ENCODE peak calls at places on chromosome 16, in ten cellular contexts. One of them, this sample, is unnamed.

GRCh38 chr16:77551352-77551751 is 116.5 kb upstream of the ADAMTS18 start:
- DNase-seq in head of caudate nucleus: no peak
- DNase-seq in activated effector memory CD4-positive, alpha-beta T cell treated with anti-CD3 and anti-CD28 coated beads, Interleukin-2, amount 50 U/mL, for 16 hours: no peak
- DNase-seq in Peyer's patch: no peak
- DNase-seq in posterior cingulate gyrus: no peak
- DNase-seq in iris pigment epithelial cell: no peak
- DNase-seq in pons: no peak
- DNase-seq in activated CD8-positive, alpha-beta memory T cell treated with anti-CD3 and anti-CD28 coated beads, Interleukin-2, amount 50 U/mL, for 48 hours: no peak
- DNase-seq in stimulated activated CD4-positive, alpha-beta T cell treated with anti-CD3 and anti-CD28 coated beads, TNF-alpha, amount 100 ng/mL, for 24 hours: no peak
- DNase-seq in D721Med: no peak
- DNase-seq in this sample: no peak

GRCh38 chr16:5615868-5616642 is 518.5 kb upstream of the EEF2KMT start:
- DNase-seq in head of caudate nucleus: peak; percentile 82
- DNase-seq in activated effector memory CD4-positive, alpha-beta T cell treated with anti-CD3 and anti-CD28 coated beads, Interleukin-2, amount 50 U/mL, for 16 hours: peak; percentile 73
- DNase-seq in Peyer's patch: peak; percentile 64
- DNase-seq in posterior cingulate gyrus: peak; percentile 62
- DNase-seq in iris pigment epithelial cell: no peak
- DNase-seq in pons: peak; percentile 65
- DNase-seq in activated CD8-positive, alpha-beta memory T cell treated with anti-CD3 and anti-CD28 coated beads, Interleukin-2, amount 50 U/mL, for 48 hours: peak; percentile 78
- DNase-seq in stimulated activated CD4-positive, alpha-beta T cell treated with anti-CD3 and anti-CD28 coated beads, TNF-alpha, amount 100 ng/mL, for 24 hours: peak; percentile 37
- DNase-seq in D721Med: peak; percentile 25
- DNase-seq in this sample: no peak

GRCh38 chr16:31460582-31461002 is 1.3 kb downstream of the ARMC5 start:
- DNase-seq in head of caudate nucleus: no peak
- DNase-seq in activated effector memory CD4-positive, alpha-beta T cell treated with anti-CD3 and anti-CD28 coated beads, Interleukin-2, amount 50 U/mL, for 16 hours: peak; percentile 62
- DNase-seq in Peyer's patch: peak; percentile 49
- DNase-seq in posterior cingulate gyrus: no peak
- DNase-seq in iris pigment epithelial cell: peak; percentile 69
- DNase-seq in pons: peak; percentile 63
- DNase-seq in activated CD8-positive, alpha-beta memory T cell treated with anti-CD3 and anti-CD28 coated beads, Interleukin-2, amount 50 U/mL, for 48 hours: no peak
- DNase-seq in stimulated activated CD4-positive, alpha-beta T cell treated with anti-CD3 and anti-CD28 coated beads, TNF-alpha, amount 100 ng/mL, for 24 hours: no peak
- DNase-seq in D721Med: no peak
- DNase-seq in this sample: no peak

GRCh38 chr16:58025351-58026138 is at the start of gene MMP15:
- DNase-seq in head of caudate nucleus: peak; percentile 80
- DNase-seq in activated effector memory CD4-positive, alpha-beta T cell treated with anti-CD3 and anti-CD28 coated beads, Interleukin-2, amount 50 U/mL, for 16 hours: peak; percentile 88
- DNase-seq in Peyer's patch: peak; percentile 93
- DNase-seq in posterior cingulate gyrus: peak; percentile 28
- DNase-seq in iris pigment epithelial cell: peak; percentile 77
- DNase-seq in pons: no peak
- DNase-seq in activated CD8-positive, alpha-beta memory T cell treated with anti-CD3 and anti-CD28 coated beads, Interleukin-2, amount 50 U/mL, for 48 hours: peak; percentile 83
- DNase-seq in stimulated activated CD4-positive, alpha-beta T cell treated with anti-CD3 and anti-CD28 coated beads, TNF-alpha, amount 100 ng/mL, for 24 hours: peak; percentile 68
- DNase-seq in D721Med: peak; percentile 62
- DNase-seq in this sample: no peak

GRCh38 chr16:50251375-50252081 is 14.8 kb upstream of the ADCY7 start:
- DNase-seq in head of caudate nucleus: no peak
- DNase-seq in activated effector memory CD4-positive, alpha-beta T cell treated with anti-CD3 and anti-CD28 coated beads, Interleukin-2, amount 50 U/mL, for 16 hours: no peak
- DNase-seq in Peyer's patch: peak; percentile 42
- DNase-seq in posterior cingulate gyrus: no peak
- DNase-seq in iris pigment epithelial cell: peak; percentile 95
- DNase-seq in pons: no peak
- DNase-seq in activated CD8-positive, alpha-beta memory T cell treated with anti-CD3 and anti-CD28 coated beads, Interleukin-2, amount 50 U/mL, for 48 hours: no peak
- DNase-seq in stimulated activated CD4-positive, alpha-beta T cell treated with anti-CD3 and anti-CD28 coated beads, TNF-alpha, amount 100 ng/mL, for 24 hours: no peak
- DNase-seq in D721Med: no peak
- DNase-seq in this sample: no peak

GRCh38 chr16:27326738-27327585 is 13.2 kb downstream of the IL4R start:
- DNase-seq in head of caudate nucleus: peak; percentile 36
- DNase-seq in activated effector memory CD4-positive, alpha-beta T cell treated with anti-CD3 and anti-CD28 coated beads, Interleukin-2, amount 50 U/mL, for 16 hours: peak; percentile 69
- DNase-seq in Peyer's patch: peak; percentile 87
- DNase-seq in posterior cingulate gyrus: no peak
- DNase-seq in iris pigment epithelial cell: peak; percentile 97
- DNase-seq in pons: peak; percentile 58
- DNase-seq in activated CD8-positive, alpha-beta memory T cell treated with anti-CD3 and anti-CD28 coated beads, Interleukin-2, amount 50 U/mL, for 48 hours: peak; percentile 73
- DNase-seq in stimulated activated CD4-positive, alpha-beta T cell treated with anti-CD3 and anti-CD28 coated beads, TNF-alpha, amount 100 ng/mL, for 24 hours: peak; percentile 54
- DNase-seq in D721Med: no peak
- DNase-seq in this sample: no peak

GRCh38 chr16:51321251-51321650 is 170.2 kb upstream of the SALL1 start:
- DNase-seq in head of caudate nucleus: no peak
- DNase-seq in activated effector memory CD4-positive, alpha-beta T cell treated with anti-CD3 and anti-CD28 coated beads, Interleukin-2, amount 50 U/mL, for 16 hours: no peak
- DNase-seq in Peyer's patch: no peak
- DNase-seq in posterior cingulate gyrus: no peak
- DNase-seq in iris pigment epithelial cell: no peak
- DNase-seq in pons: no peak
- DNase-seq in activated CD8-positive, alpha-beta memory T cell treated with anti-CD3 and anti-CD28 coated beads, Interleukin-2, amount 50 U/mL, for 48 hours: no peak
- DNase-seq in stimulated activated CD4-positive, alpha-beta T cell treated with anti-CD3 and anti-CD28 coated beads, TNF-alpha, amount 100 ng/mL, for 24 hours: no peak
- DNase-seq in D721Med: no peak
- DNase-seq in this sample: no peak

GRCh38 chr16:29975811-29976511 is 2.3 kb downstream of the TAOK2 start:
- DNase-seq in head of caudate nucleus: peak; percentile 41
- DNase-seq in activated effector memory CD4-positive, alpha-beta T cell treated with anti-CD3 and anti-CD28 coated beads, Interleukin-2, amount 50 U/mL, for 16 hours: no peak
- DNase-seq in Peyer's patch: no peak
- DNase-seq in posterior cingulate gyrus: no peak
- DNase-seq in iris pigment epithelial cell: no peak
- DNase-seq in pons: no peak
- DNase-seq in activated CD8-positive, alpha-beta memory T cell treated with anti-CD3 and anti-CD28 coated beads, Interleukin-2, amount 50 U/mL, for 48 hours: no peak
- DNase-seq in stimulated activated CD4-positive, alpha-beta T cell treated with anti-CD3 and anti-CD28 coated beads, TNF-alpha, amount 100 ng/mL, for 24 hours: no peak
- DNase-seq in D721Med: peak; percentile 36
- DNase-seq in this sample: no peak

GRCh38 chr16:89359296-89360147 is 130.8 kb downstream of the ANKRD11 start:
- DNase-seq in head of caudate nucleus: peak; percentile 36
- DNase-seq in activated effector memory CD4-positive, alpha-beta T cell treated with anti-CD3 and anti-CD28 coated beads, Interleukin-2, amount 50 U/mL, for 16 hours: no peak
- DNase-seq in Peyer's patch: no peak
- DNase-seq in posterior cingulate gyrus: peak; percentile 13
- DNase-seq in iris pigment epithelial cell: peak; percentile 53
- DNase-seq in pons: no peak
- DNase-seq in activated CD8-positive, alpha-beta memory T cell treated with anti-CD3 and anti-CD28 coated beads, Interleukin-2, amount 50 U/mL, for 48 hours: no peak
- DNase-seq in stimulated activated CD4-positive, alpha-beta T cell treated with anti-CD3 and anti-CD28 coated beads, TNF-alpha, amount 100 ng/mL, for 24 hours: no peak
- DNase-seq in D721Med: no peak
- DNase-seq in this sample: no peak

GRCh38 chr16:84786605-84787302 is 33.0 kb upstream of the CRISPLD2 start:
- DNase-seq in head of caudate nucleus: no peak
- DNase-seq in activated effector memory CD4-positive, alpha-beta T cell treated with anti-CD3 and anti-CD28 coated beads, Interleukin-2, amount 50 U/mL, for 16 hours: no peak
- DNase-seq in Peyer's patch: peak; percentile 60
- DNase-seq in posterior cingulate gyrus: no peak
- DNase-seq in iris pigment epithelial cell: no peak
- DNase-seq in pons: no peak
- DNase-seq in activated CD8-positive, alpha-beta memory T cell treated with anti-CD3 and anti-CD28 coated beads, Interleukin-2, amount 50 U/mL, for 48 hours: no peak
- DNase-seq in stimulated activated CD4-positive, alpha-beta T cell treated with anti-CD3 and anti-CD28 coated beads, TNF-alpha, amount 100 ng/mL, for 24 hours: no peak
- DNase-seq in D721Med: no peak
- DNase-seq in this sample: no peak

GRCh38 chr16:23348579-23349469 is 46.7 kb downstream of the SCNN1B start:
- DNase-seq in head of caudate nucleus: no peak
- DNase-seq in activated effector memory CD4-positive, alpha-beta T cell treated with anti-CD3 and anti-CD28 coated beads, Interleukin-2, amount 50 U/mL, for 16 hours: no peak
- DNase-seq in Peyer's patch: no peak
- DNase-seq in posterior cingulate gyrus: no peak
- DNase-seq in iris pigment epithelial cell: no peak
- DNase-seq in pons: no peak
- DNase-seq in activated CD8-positive, alpha-beta memory T cell treated with anti-CD3 and anti-CD28 coated beads, Interleukin-2, amount 50 U/mL, for 48 hours: no peak
- DNase-seq in stimulated activated CD4-positive, alpha-beta T cell treated with anti-CD3 and anti-CD28 coated beads, TNF-alpha, amount 100 ng/mL, for 24 hours: no peak
- DNase-seq in D721Med: no peak
- DNase-seq in this sample: no peak

GRCh38 chr16:48047755-48048154 is 108.0 kb downstream of the ABCC12 start:
- DNase-seq in head of caudate nucleus: no peak
- DNase-seq in activated effector memory CD4-positive, alpha-beta T cell treated with anti-CD3 and anti-CD28 coated beads, Interleukin-2, amount 50 U/mL, for 16 hours: no peak
- DNase-seq in Peyer's patch: no peak
- DNase-seq in posterior cingulate gyrus: no peak
- DNase-seq in iris pigment epithelial cell: no peak
- DNase-seq in pons: no peak
- DNase-seq in activated CD8-positive, alpha-beta memory T cell treated with anti-CD3 and anti-CD28 coated beads, Interleukin-2, amount 50 U/mL, for 48 hours: no peak
- DNase-seq in stimulated activated CD4-positive, alpha-beta T cell treated with anti-CD3 and anti-CD28 coated beads, TNF-alpha, amount 100 ng/mL, for 24 hours: no peak
- DNase-seq in D721Med: no peak
- DNase-seq in this sample: no peak

GRCh38 chr16:89538286-89538685 is 22.2 kb upstream of the RPL13 start:
- DNase-seq in head of caudate nucleus: no peak
- DNase-seq in activated effector memory CD4-positive, alpha-beta T cell treated with anti-CD3 and anti-CD28 coated beads, Interleukin-2, amount 50 U/mL, for 16 hours: no peak
- DNase-seq in Peyer's patch: no peak
- DNase-seq in posterior cingulate gyrus: no peak
- DNase-seq in iris pigment epithelial cell: no peak
- DNase-seq in pons: no peak
- DNase-seq in activated CD8-positive, alpha-beta memory T cell treated with anti-CD3 and anti-CD28 coated beads, Interleukin-2, amount 50 U/mL, for 48 hours: no peak
- DNase-seq in stimulated activated CD4-positive, alpha-beta T cell treated with anti-CD3 and anti-CD28 coated beads, TNF-alpha, amount 100 ng/mL, for 24 hours: no peak
- DNase-seq in D721Med: no peak
- DNase-seq in this sample: no peak

GRCh38 chr16:1414532-1415265 is at the start of gene UNKL:
- DNase-seq in head of caudate nucleus: peak; percentile 82
- DNase-seq in activated effector memory CD4-positive, alpha-beta T cell treated with anti-CD3 and anti-CD28 coated beads, Interleukin-2, amount 50 U/mL, for 16 hours: peak; percentile 94
- DNase-seq in Peyer's patch: peak; percentile 91
- DNase-seq in posterior cingulate gyrus: peak; percentile 59
- DNase-seq in iris pigment epithelial cell: peak; percentile 35
- DNase-seq in pons: peak; percentile 19
- DNase-seq in activated CD8-positive, alpha-beta memory T cell treated with anti-CD3 and anti-CD28 coated beads, Interleukin-2, amount 50 U/mL, for 48 hours: peak; percentile 92
- DNase-seq in stimulated activated CD4-positive, alpha-beta T cell treated with anti-CD3 and anti-CD28 coated beads, TNF-alpha, amount 100 ng/mL, for 24 hours: peak; percentile 74
- DNase-seq in D721Med: peak; percentile 78
- DNase-seq in this sample: peak; percentile 78

GRCh38 chr16:85275533-85276249 is 163.4 kb upstream of the CIBAR2 start:
- DNase-seq in head of caudate nucleus: peak; percentile 94
- DNase-seq in activated effector memory CD4-positive, alpha-beta T cell treated with anti-CD3 and anti-CD28 coated beads, Interleukin-2, amount 50 U/mL, for 16 hours: peak; percentile 84
- DNase-seq in Peyer's patch: peak; percentile 86
- DNase-seq in posterior cingulate gyrus: peak; percentile 90
- DNase-seq in iris pigment epithelial cell: peak; percentile 32
- DNase-seq in pons: peak; percentile 62
- DNase-seq in activated CD8-positive, alpha-beta memory T cell treated with anti-CD3 and anti-CD28 coated beads, Interleukin-2, amount 50 U/mL, for 48 hours: peak; percentile 94
- DNase-seq in stimulated activated CD4-positive, alpha-beta T cell treated with anti-CD3 and anti-CD28 coated beads, TNF-alpha, amount 100 ng/mL, for 24 hours: peak; percentile 67
- DNase-seq in D721Med: peak; percentile 70
- DNase-seq in this sample: peak; percentile 73

GRCh38 chr16:3025032-3026002 is 1.5 kb downstream of the THOC6 start:
- DNase-seq in head of caudate nucleus: no peak
- DNase-seq in activated effector memory CD4-positive, alpha-beta T cell treated with anti-CD3 and anti-CD28 coated beads, Interleukin-2, amount 50 U/mL, for 16 hours: no peak
- DNase-seq in Peyer's patch: no peak
- DNase-seq in posterior cingulate gyrus: no peak
- DNase-seq in iris pigment epithelial cell: no peak
- DNase-seq in pons: no peak
- DNase-seq in activated CD8-positive, alpha-beta memory T cell treated with anti-CD3 and anti-CD28 coated beads, Interleukin-2, amount 50 U/mL, for 48 hours: no peak
- DNase-seq in stimulated activated CD4-positive, alpha-beta T cell treated with anti-CD3 and anti-CD28 coated beads, TNF-alpha, amount 100 ng/mL, for 24 hours: no peak
- DNase-seq in D721Med: no peak
- DNase-seq in this sample: no peak

GRCh38 chr16:1839554-1839953 is 12.5 kb downstream of the FAHD1 start:
- DNase-seq in head of caudate nucleus: no peak
- DNase-seq in activated effector memory CD4-positive, alpha-beta T cell treated with anti-CD3 and anti-CD28 coated beads, Interleukin-2, amount 50 U/mL, for 16 hours: no peak
- DNase-seq in Peyer's patch: no peak
- DNase-seq in posterior cingulate gyrus: no peak
- DNase-seq in iris pigment epithelial cell: peak; percentile 44
- DNase-seq in pons: no peak
- DNase-seq in activated CD8-positive, alpha-beta memory T cell treated with anti-CD3 and anti-CD28 coated beads, Interleukin-2, amount 50 U/mL, for 48 hours: no peak
- DNase-seq in stimulated activated CD4-positive, alpha-beta T cell treated with anti-CD3 and anti-CD28 coated beads, TNF-alpha, amount 100 ng/mL, for 24 hours: no peak
- DNase-seq in D721Med: no peak
- DNase-seq in this sample: no peak

GRCh38 chr16:88864521-88864920 is 1.9 kb downstream of the PABPN1L start:
- DNase-seq in head of caudate nucleus: no peak
- DNase-seq in activated effector memory CD4-positive, alpha-beta T cell treated with anti-CD3 and anti-CD28 coated beads, Interleukin-2, amount 50 U/mL, for 16 hours: no peak
- DNase-seq in Peyer's patch: no peak
- DNase-seq in posterior cingulate gyrus: no peak
- DNase-seq in iris pigment epithelial cell: no peak
- DNase-seq in pons: no peak
- DNase-seq in activated CD8-positive, alpha-beta memory T cell treated with anti-CD3 and anti-CD28 coated beads, Interleukin-2, amount 50 U/mL, for 48 hours: no peak
- DNase-seq in stimulated activated CD4-positive, alpha-beta T cell treated with anti-CD3 and anti-CD28 coated beads, TNF-alpha, amount 100 ng/mL, for 24 hours: no peak
- DNase-seq in D721Med: no peak
- DNase-seq in this sample: no peak

GRCh38 chr16:31351937-31352315 is 3.0 kb upstream of the ITGAX start:
- DNase-seq in head of caudate nucleus: peak; percentile 32
- DNase-seq in activated effector memory CD4-positive, alpha-beta T cell treated with anti-CD3 and anti-CD28 coated beads, Interleukin-2, amount 50 U/mL, for 16 hours: peak; percentile 56
- DNase-seq in Peyer's patch: peak; percentile 47
- DNase-seq in posterior cingulate gyrus: no peak
- DNase-seq in iris pigment epithelial cell: peak; percentile 3
- DNase-seq in pons: peak; percentile 72
- DNase-seq in activated CD8-positive, alpha-beta memory T cell treated with anti-CD3 and anti-CD28 coated beads, Interleukin-2, amount 50 U/mL, for 48 hours: peak; percentile 73
- DNase-seq in stimulated activated CD4-positive, alpha-beta T cell treated with anti-CD3 and anti-CD28 coated beads, TNF-alpha, amount 100 ng/mL, for 24 hours: no peak
- DNase-seq in D721Med: no peak
- DNase-seq in this sample: no peak

GRCh38 chr16:31082368-31083045 is 6.2 kb downstream of the PRSS53 start:
- DNase-seq in head of caudate nucleus: no peak
- DNase-seq in activated effector memory CD4-positive, alpha-beta T cell treated with anti-CD3 and anti-CD28 coated beads, Interleukin-2, amount 50 U/mL, for 16 hours: no peak
- DNase-seq in Peyer's patch: peak; percentile 68
- DNase-seq in posterior cingulate gyrus: no peak
- DNase-seq in iris pigment epithelial cell: no peak
- DNase-seq in pons: no peak
- DNase-seq in activated CD8-positive, alpha-beta memory T cell treated with anti-CD3 and anti-CD28 coated beads, Interleukin-2, amount 50 U/mL, for 48 hours: no peak
- DNase-seq in stimulated activated CD4-positive, alpha-beta T cell treated with anti-CD3 and anti-CD28 coated beads, TNF-alpha, amount 100 ng/mL, for 24 hours: no peak
- DNase-seq in D721Med: no peak
- DNase-seq in this sample: no peak

GRCh38 chr16:89581861-89582563 is 6.5 kb downstream of the CPNE7 start:
- DNase-seq in head of caudate nucleus: no peak
- DNase-seq in activated effector memory CD4-positive, alpha-beta T cell treated with anti-CD3 and anti-CD28 coated beads, Interleukin-2, amount 50 U/mL, for 16 hours: no peak
- DNase-seq in Peyer's patch: no peak
- DNase-seq in posterior cingulate gyrus: no peak
- DNase-seq in iris pigment epithelial cell: peak; percentile 87
- DNase-seq in pons: no peak
- DNase-seq in activated CD8-positive, alpha-beta memory T cell treated with anti-CD3 and anti-CD28 coated beads, Interleukin-2, amount 50 U/mL, for 48 hours: no peak
- DNase-seq in stimulated activated CD4-positive, alpha-beta T cell treated with anti-CD3 and anti-CD28 coated beads, TNF-alpha, amount 100 ng/mL, for 24 hours: no peak
- DNase-seq in D721Med: no peak
- DNase-seq in this sample: no peak

GRCh38 chr16:65510850-65511249 is 389.0 kb upstream of the CDH11 start:
- DNase-seq in head of caudate nucleus: no peak
- DNase-seq in activated effector memory CD4-positive, alpha-beta T cell treated with anti-CD3 and anti-CD28 coated beads, Interleukin-2, amount 50 U/mL, for 16 hours: no peak
- DNase-seq in Peyer's patch: no peak
- DNase-seq in posterior cingulate gyrus: no peak
- DNase-seq in iris pigment epithelial cell: peak; percentile 90
- DNase-seq in pons: no peak
- DNase-seq in activated CD8-positive, alpha-beta memory T cell treated with anti-CD3 and anti-CD28 coated beads, Interleukin-2, amount 50 U/mL, for 48 hours: no peak
- DNase-seq in stimulated activated CD4-positive, alpha-beta T cell treated with anti-CD3 and anti-CD28 coated beads, TNF-alpha, amount 100 ng/mL, for 24 hours: no peak
- DNase-seq in D721Med: no peak
- DNase-seq in this sample: no peak

GRCh38 chr16:87938412-87938949 is 2.2 kb upstream of the CA5A start:
- DNase-seq in head of caudate nucleus: no peak
- DNase-seq in activated effector memory CD4-positive, alpha-beta T cell treated with anti-CD3 and anti-CD28 coated beads, Interleukin-2, amount 50 U/mL, for 16 hours: no peak
- DNase-seq in Peyer's patch: no peak
- DNase-seq in posterior cingulate gyrus: no peak
- DNase-seq in iris pigment epithelial cell: no peak
- DNase-seq in pons: no peak
- DNase-seq in activated CD8-positive, alpha-beta memory T cell treated with anti-CD3 and anti-CD28 coated beads, Interleukin-2, amount 50 U/mL, for 48 hours: no peak
- DNase-seq in stimulated activated CD4-positive, alpha-beta T cell treated with anti-CD3 and anti-CD28 coated beads, TNF-alpha, amount 100 ng/mL, for 24 hours: no peak
- DNase-seq in D721Med: no peak
- DNase-seq in this sample: no peak

GRCh38 chr16:54370653-54371052 is 84.1 kb upstream of the IRX3 start:
- DNase-seq in head of caudate nucleus: no peak
- DNase-seq in activated effector memory CD4-positive, alpha-beta T cell treated with anti-CD3 and anti-CD28 coated beads, Interleukin-2, amount 50 U/mL, for 16 hours: no peak
- DNase-seq in Peyer's patch: no peak
- DNase-seq in posterior cingulate gyrus: no peak
- DNase-seq in iris pigment epithelial cell: no peak
- DNase-seq in pons: no peak
- DNase-seq in activated CD8-positive, alpha-beta memory T cell treated with anti-CD3 and anti-CD28 coated beads, Interleukin-2, amount 50 U/mL, for 48 hours: no peak
- DNase-seq in stimulated activated CD4-positive, alpha-beta T cell treated with anti-CD3 and anti-CD28 coated beads, TNF-alpha, amount 100 ng/mL, for 24 hours: no peak
- DNase-seq in D721Med: no peak
- DNase-seq in this sample: no peak

GRCh38 chr16:483351-484075 is 44.0 kb upstream of the CAPN15 start:
- DNase-seq in head of caudate nucleus: no peak
- DNase-seq in activated effector memory CD4-positive, alpha-beta T cell treated with anti-CD3 and anti-CD28 coated beads, Interleukin-2, amount 50 U/mL, for 16 hours: no peak
- DNase-seq in Peyer's patch: no peak
- DNase-seq in posterior cingulate gyrus: peak; percentile 54
- DNase-seq in iris pigment epithelial cell: peak; percentile 51
- DNase-seq in pons: peak; percentile 87
- DNase-seq in activated CD8-positive, alpha-beta memory T cell treated with anti-CD3 and anti-CD28 coated beads, Interleukin-2, amount 50 U/mL, for 48 hours: no peak
- DNase-seq in stimulated activated CD4-positive, alpha-beta T cell treated with anti-CD3 and anti-CD28 coated beads, TNF-alpha, amount 100 ng/mL, for 24 hours: no peak
- DNase-seq in D721Med: no peak
- DNase-seq in this sample: no peak

GRCh38 chr16:58638148-58639036 is 8.8 kb upstream of the CNOT1 start:
- DNase-seq in head of caudate nucleus: no peak
- DNase-seq in activated effector memory CD4-positive, alpha-beta T cell treated with anti-CD3 and anti-CD28 coated beads, Interleukin-2, amount 50 U/mL, for 16 hours: no peak
- DNase-seq in Peyer's patch: no peak
- DNase-seq in posterior cingulate gyrus: no peak
- DNase-seq in iris pigment epithelial cell: peak; percentile 92
- DNase-seq in pons: no peak
- DNase-seq in activated CD8-positive, alpha-beta memory T cell treated with anti-CD3 and anti-CD28 coated beads, Interleukin-2, amount 50 U/mL, for 48 hours: no peak
- DNase-seq in stimulated activated CD4-positive, alpha-beta T cell treated with anti-CD3 and anti-CD28 coated beads, TNF-alpha, amount 100 ng/mL, for 24 hours: no peak
- DNase-seq in D721Med: no peak
- DNase-seq in this sample: no peak

GRCh38 chr16:14564881-14565687 is 65.0 kb downstream of the PARN start:
- DNase-seq in head of caudate nucleus: no peak
- DNase-seq in activated effector memory CD4-positive, alpha-beta T cell treated with anti-CD3 and anti-CD28 coated beads, Interleukin-2, amount 50 U/mL, for 16 hours: no peak
- DNase-seq in Peyer's patch: no peak
- DNase-seq in posterior cingulate gyrus: no peak
- DNase-seq in iris pigment epithelial cell: peak; percentile 72
- DNase-seq in pons: no peak
- DNase-seq in activated CD8-positive, alpha-beta memory T cell treated with anti-CD3 and anti-CD28 coated beads, Interleukin-2, amount 50 U/mL, for 48 hours: no peak
- DNase-seq in stimulated activated CD4-positive, alpha-beta T cell treated with anti-CD3 and anti-CD28 coated beads, TNF-alpha, amount 100 ng/mL, for 24 hours: no peak
- DNase-seq in D721Med: no peak
- DNase-seq in this sample: no peak

GRCh38 chr16:11303405-11304138 is 22.4 kb upstream of the PRM1 start:
- DNase-seq in head of caudate nucleus: no peak
- DNase-seq in activated effector memory CD4-positive, alpha-beta T cell treated with anti-CD3 and anti-CD28 coated beads, Interleukin-2, amount 50 U/mL, for 16 hours: no peak
- DNase-seq in Peyer's patch: no peak
- DNase-seq in posterior cingulate gyrus: no peak
- DNase-seq in iris pigment epithelial cell: no peak
- DNase-seq in pons: no peak
- DNase-seq in activated CD8-positive, alpha-beta memory T cell treated with anti-CD3 and anti-CD28 coated beads, Interleukin-2, amount 50 U/mL, for 48 hours: no peak
- DNase-seq in stimulated activated CD4-positive, alpha-beta T cell treated with anti-CD3 and anti-CD28 coated beads, TNF-alpha, amount 100 ng/mL, for 24 hours: no peak
- DNase-seq in D721Med: no peak
- DNase-seq in this sample: no peak

This sample was measured in GM18507.